ENCODE peak calls at places on chromosomes 12 and 14, in six cellular contexts. J is stomach, F is HepG2, H is GM12892, N is HL-60, D is upper lobe of left lung. I is an unnamed sample.

GRCh38 chr12:82996168-82996812 is 309.6 kb downstream of the TMTC2 start:
- DNase-seq in F (no peak), H (no peak), N (no peak), J (no peak), D (no peak), I (no peak)

GRCh38 chr12:52079576-52080402 is at the start of gene SMIM41:
- DNase-seq in H (no peak), D (peak), N (no peak), J (no peak), F (no peak), I (no peak)

GRCh38 chr12:22588817-22589216 is 36.2 kb upstream of the ETNK1 start:
- DNase-seq in F (peak), N (no peak), H (no peak), D (no peak), J (no peak), I (no peak)

GRCh38 chr12:46811185-46811584 is 14.6 kb downstream of the SLC38A4 start:
- DNase-seq in N (no peak), F (no peak), D (no peak), J (no peak), H (no peak), I (no peak)

GRCh38 chr12:42588981-42589464 is 523 bp downstream of the PRICKLE1 start:
- DNase-seq in D (peak), N (peak), J (no peak), F (no peak), H (no peak), I (peak)

GRCh38 chr14:74571901-74572828 is 39.9 kb downstream of the LTBP2 start:
- DNase-seq in J (no peak), F (peak), N (no peak), D (no peak), H (no peak), I (no peak)

GRCh38 chr12:30822385-30823139 is 67.8 kb upstream of the CAPRIN2 start:
- DNase-seq in F (no peak), D (peak), J (peak), H (peak), N (peak), I (peak)

GRCh38 chr14:101845496-101845895 is 84.0 kb downstream of the PPP2R5C start:
- DNase-seq in H (no peak), F (no peak), J (no peak), D (no peak), N (no peak), I (no peak)

GRCh38 chr14:95389471-95390011 is 69.8 kb upstream of the CLMN start:
- DNase-seq in J (no peak), N (no peak), F (no peak), H (no peak), D (no peak), I (no peak)

GRCh38 chr14:72611956-72612500 is 281.9 kb downstream of the DPF3 start:
- DNase-seq in N (no peak), F (no peak), H (no peak), D (no peak), J (no peak), I (peak)

GRCh38 chr14:44759263-44759662 is 202.5 kb downstream of the KLHL28 start:
- DNase-seq in D (no peak), H (no peak), N (no peak), J (no peak), F (no peak), I (no peak)
- TF ChIP-seq POLR2AphosphoS5 in D (no peak), H (no peak), N (no peak), J (no peak), F (no peak), I (no peak)

GRCh38 chr14:105854600-105855245 is 328.3 kb downstream of the TMEM121 start:
- DNase-seq in H (no peak), J (no peak), F (no peak), N (no peak), D (peak), I (peak)
- TF ChIP-seq POLR2AphosphoS5 in H (no peak), J (no peak), F (no peak), N (no peak), D (no peak), I (no peak)

GRCh38 chr14:70600382-70601157 is at the start of gene MED6:
- DNase-seq in F (peak), N (peak), J (peak), H (peak), D (peak), I (peak)
- TF ChIP-seq POLR2AphosphoS5 in F (peak), N (no peak), J (peak), H (no peak), D (peak), I (peak)

GRCh38 chr12:132726386-132726785 is 15.7 kb downstream of the PGAM5 start:
- DNase-seq in F (no peak), H (no peak), D (no peak), N (no peak), J (no peak), I (no peak)
- TF ChIP-seq POLR2AphosphoS5 in F (no peak), H (no peak), D (no peak), N (no peak), J (no peak), I (no peak)

GRCh38 chr14:92659765-92660561 is 88.5 kb downstream of the LGMN start:
- DNase-seq in H (no peak), N (peak), F (no peak), J (no peak), D (no peak), I (no peak)
- TF ChIP-seq POLR2AphosphoS5 in H (peak), N (peak), F (no peak), J (no peak), D (peak), I (peak)

GRCh38 chr12:120455302-120455701 is 9.1 kb downstream of the GATC start:
- DNase-seq in H (no peak), F (no peak), D (no peak), J (no peak), N (no peak), I (no peak)

GRCh38 chr12:120463712-120464111 is 5.8 kb downstream of the SRSF9 start:
- DNase-seq in F (no peak), D (no peak), J (no peak), H (no peak), N (no peak), I (no peak)

GRCh38 chr12:120457133-120457532 is 10.9 kb downstream of the GATC start:
- DNase-seq in F (peak), N (no peak), D (no peak), H (no peak), J (no peak), I (no peak)

GRCh38 chr12:120462099-120462640 is 7.4 kb downstream of the SRSF9 start:
- DNase-seq in H (no peak), N (no peak), F (no peak), J (no peak), D (no peak), I (no peak)

GRCh38 chr12:120460157-120460556 is 9.4 kb downstream of the SRSF9 start:
- DNase-seq in N (no peak), H (no peak), F (no peak), D (no peak), J (no peak), I (no peak)
- TF ChIP-seq POLR2AphosphoS5 in N (no peak), H (no peak), F (no peak), D (no peak), J (no peak), I (no peak)

GRCh38 chr14:60250318-60251035 is 1.5 kb downstream of the PPM1A start:
- DNase-seq in N (no peak), J (no peak), D (no peak), F (peak), H (no peak), I (no peak)

GRCh38 chr14:60249321-60250251 is 565 bp downstream of the PPM1A start:
- DNase-seq in N (peak), F (peak), D (peak), H (peak), J (peak), I (peak)

GRCh38 chr14:60245316-60246177 is 3.5 kb upstream of the PPM1A start:
- DNase-seq in F (no peak), N (no peak), H (no peak), J (no peak), D (no peak), I (no peak)

GRCh38 chr14:60248697-60249314 is at the start of gene PPM1A:
- DNase-seq in D (peak), N (peak), F (peak), H (peak), J (peak), I (peak)

GRCh38 chr14:60247994-60248696 is 876 bp upstream of the PPM1A start:
- DNase-seq in D (no peak), F (peak), J (peak), H (peak), N (peak), I (peak)
- TF ChIP-seq POLR2AphosphoS5 in D (peak), F (peak), J (peak), H (peak), N (no peak), I (peak)

DNA sequence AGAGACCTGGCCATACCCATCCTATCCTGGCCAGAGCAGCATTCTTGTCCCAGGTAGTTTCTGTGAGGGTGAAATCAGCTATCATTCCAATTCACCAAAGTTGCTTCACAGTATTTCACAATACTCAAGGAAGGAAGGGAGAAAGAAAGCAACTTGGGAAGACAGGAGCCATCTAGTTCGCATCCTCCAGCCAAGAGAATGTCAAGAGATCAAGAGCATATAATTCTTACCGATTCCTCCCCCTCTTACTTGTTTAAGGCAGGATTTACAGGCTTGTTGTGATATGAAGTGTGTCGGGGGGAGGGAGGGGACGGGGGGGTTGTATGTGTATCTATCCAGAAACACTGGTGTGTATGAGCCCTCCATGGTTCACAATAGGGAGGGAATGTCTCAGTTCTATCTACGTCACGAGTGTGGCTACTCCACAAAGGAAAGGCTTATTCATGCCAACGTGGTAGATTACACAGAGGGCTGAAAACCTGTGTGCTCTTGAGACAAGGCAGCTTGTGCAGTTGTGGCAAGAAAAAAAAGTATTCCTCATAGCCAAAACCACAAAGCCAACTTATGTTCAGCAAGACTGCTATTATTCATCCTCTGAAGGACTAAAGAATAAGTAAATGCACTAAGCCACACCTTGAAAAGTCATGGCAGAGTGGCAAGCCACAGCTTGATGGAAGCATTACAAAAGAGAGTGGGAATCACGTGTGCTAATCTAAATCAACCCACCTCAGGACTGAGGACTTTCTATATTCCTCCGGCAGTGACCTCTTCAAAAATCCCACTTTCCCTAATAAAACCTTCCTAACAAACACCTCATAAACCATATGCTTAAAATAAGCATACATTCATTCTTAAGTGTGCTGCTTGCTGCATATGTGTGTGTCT is 35.0 kb downstream of the CORO1C start:
- DNase-seq in H (no peak), F (no peak), J (no peak), D (no peak), N (no peak), I (peak)
- TF ChIP-seq POLR2AphosphoS5 in H (no peak), F (no peak), J (peak), D (peak), N (no peak), I (peak)

GRCh38 chr12:108752387-108752786 is 21.1 kb upstream of the CORO1C start:
- DNase-seq in N (no peak), D (no peak), F (no peak), H (no peak), J (no peak), I (peak)

GRCh38 chr12:108753969-108754368 is 22.7 kb upstream of the CORO1C start:
- DNase-seq in J (no peak), F (no peak), D (peak), N (no peak), H (no peak), I (no peak)

GRCh38 chr12:108747563-108747962 is 16.2 kb upstream of the CORO1C start:
- DNase-seq in N (no peak), D (no peak), J (no peak), F (no peak), H (no peak), I (peak)

GRCh38 chr12:108755481-108755880 is 24.2 kb upstream of the CORO1C start:
- DNase-seq in H (no peak), J (no peak), D (no peak), N (no peak), F (no peak), I (no peak)

DNA sequence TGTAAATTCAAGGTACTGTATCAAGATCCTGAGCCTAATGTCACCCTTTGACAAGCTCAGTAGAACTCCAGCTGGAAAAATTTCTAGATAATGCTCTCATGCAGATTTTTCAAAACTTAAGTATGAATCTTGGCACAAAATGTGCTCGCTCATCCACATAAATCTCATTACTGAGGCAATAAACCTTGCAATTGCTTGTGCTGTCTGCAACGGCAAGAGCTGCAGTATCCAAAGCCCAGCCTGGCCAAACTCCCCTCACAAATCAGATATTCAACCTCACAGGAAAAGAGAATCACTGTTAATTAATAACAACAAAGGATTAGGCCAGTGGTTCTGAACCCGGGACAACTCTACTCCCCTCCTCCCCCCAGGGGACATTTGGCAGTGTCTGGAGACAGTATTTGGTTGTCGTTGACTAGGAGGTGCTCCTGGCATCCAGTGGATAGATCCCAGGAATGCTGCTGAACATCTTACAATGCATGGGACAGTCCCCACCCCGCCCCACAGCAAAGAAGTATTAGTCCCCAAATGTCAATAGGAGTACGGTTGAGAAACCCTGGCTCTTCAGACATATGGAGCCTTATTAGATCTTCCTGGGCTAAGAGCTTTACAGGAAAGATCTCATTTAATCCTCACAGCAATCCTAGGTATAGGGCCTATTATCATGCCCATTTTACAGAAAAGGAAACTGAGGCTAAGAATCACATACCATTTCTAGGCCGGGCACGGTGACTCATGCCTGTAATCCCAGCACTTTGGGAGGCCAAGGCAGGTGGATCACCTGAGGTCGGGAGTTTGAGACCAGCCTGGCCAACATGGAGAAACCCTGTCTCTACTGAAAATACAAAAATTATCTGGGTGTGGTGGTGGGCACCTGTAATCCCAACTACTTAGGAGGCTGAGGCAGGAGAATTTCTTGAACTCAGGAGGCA is 19.4 kb upstream of the CORO1C start:
- DNase-seq in F (no peak), N (no peak), D (no peak), J (no peak), H (no peak), I (peak)
- TF ChIP-seq POLR2AphosphoS5 in F (no peak), N (no peak), D (no peak), J (no peak), H (no peak), I (peak)

GRCh38 chr12:6638305-6638704 is 2.5 kb upstream of the LPAR5 start:
- DNase-seq in H (no peak), N (peak), F (no peak), D (no peak), J (no peak), I (no peak)

GRCh38 chr12:6639151-6639773 is 3.5 kb upstream of the LPAR5 start:
- DNase-seq in J (no peak), F (no peak), N (no peak), H (no peak), D (no peak), I (no peak)

GRCh38 chr12:6632026-6632978 is 3.5 kb downstream of the LPAR5 start:
- DNase-seq in D (no peak), H (no peak), F (no peak), N (peak), J (no peak), I (no peak)

GRCh38 chr12:6635856-6636521 is at the start of gene LPAR5:
- DNase-seq in H (no peak), F (no peak), J (peak), N (peak), D (peak), I (no peak)

DNA sequence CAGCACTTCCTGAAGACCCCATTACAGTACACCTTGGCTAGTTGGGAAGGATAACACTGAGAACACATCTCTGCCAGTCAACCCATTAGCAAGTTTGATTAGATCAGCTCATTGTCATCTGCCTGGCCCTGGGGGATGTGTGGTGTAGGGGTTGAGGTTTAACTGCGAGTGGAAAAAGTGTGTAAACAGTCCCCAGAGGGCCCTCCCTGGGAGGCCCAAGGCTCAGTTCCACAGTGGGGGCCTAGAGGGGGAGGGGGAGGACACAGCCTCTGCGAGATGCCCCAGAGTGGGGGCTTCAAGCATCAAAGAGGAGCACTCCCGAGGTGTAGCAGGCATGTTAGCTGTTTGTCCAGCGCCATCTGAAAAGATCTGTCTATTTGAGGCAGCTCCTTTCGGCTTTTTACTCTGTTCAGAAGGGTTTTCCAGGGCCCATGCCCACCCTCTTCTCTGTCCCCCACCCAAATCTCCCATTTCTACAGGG is 344 bp downstream of the LPAR5 start:
- DNase-seq in J (no peak), H (no peak), F (no peak), D (no peak), N (peak), I (no peak)
- TF ChIP-seq POLR2AphosphoS5 in J (no peak), H (no peak), F (no peak), D (no peak), N (no peak), I (no peak)

I was measured in sigmoid colon.